ENCODE peak calls at places on chromosomes 13 and 19, in eight cellular contexts. One of them, this sample, is unnamed.

GRCh38 chr19:42095814-42096230 is 19.9 kb downstream of the ZNF574 start:
- DNase-seq in PC-9: no peak
- DNase-seq in ascending aorta: no peak
- DNase-seq in epithelial cell of prostate: no peak
- DNase-seq in cardiac muscle cell: peak; percentile 29
- DNase-seq in IMR-90: no peak
- DNase-seq in thoracic aorta: no peak
- DNase-seq in mesenchymal stem cell: no peak
- DNase-seq in this sample: no peak

GRCh38 chr19:7894612-7895309 is 6.5 kb downstream of the LRRC8E start:
- DNase-seq in epithelial cell of prostate: no peak
- DNase-seq in mesenchymal stem cell: no peak
- DNase-seq in IMR-90: no peak
- DNase-seq in ascending aorta: no peak
- DNase-seq in cardiac muscle cell: no peak
- DNase-seq in thoracic aorta: no peak
- DNase-seq in PC-9: peak; percentile 92
- DNase-seq in this sample: peak; percentile 50

GRCh38 chr13:34201050-34201913 is 383.3 kb downstream of the RFC3 start:
- DNase-seq in cardiac muscle cell: no peak
- DNase-seq in epithelial cell of prostate: no peak
- DNase-seq in ascending aorta: no peak
- DNase-seq in PC-9: no peak
- DNase-seq in IMR-90: peak; percentile 61
- DNase-seq in thoracic aorta: no peak
- DNase-seq in mesenchymal stem cell: no peak
- DNase-seq in this sample: no peak

GRCh38 chr13:107202371-107203023 is 634.6 kb upstream of the ARGLU1 start:
- DNase-seq in mesenchymal stem cell: peak; percentile 79
- DNase-seq in thoracic aorta: no peak
- DNase-seq in ascending aorta: no peak
- DNase-seq in epithelial cell of prostate: peak; percentile 12
- DNase-seq in cardiac muscle cell: no peak
- DNase-seq in IMR-90: peak; percentile 61
- DNase-seq in PC-9: no peak
- DNase-seq in this sample: peak; percentile 47

GRCh38 chr13:42569576-42570344 is 4.2 kb upstream of the TNFSF11 start:
- DNase-seq in ascending aorta: no peak
- DNase-seq in PC-9: no peak
- DNase-seq in cardiac muscle cell: no peak
- DNase-seq in epithelial cell of prostate: no peak
- DNase-seq in IMR-90: no peak
- DNase-seq in mesenchymal stem cell: no peak
- DNase-seq in thoracic aorta: no peak
- DNase-seq in this sample: no peak

GRCh38 chr13:46179576-46180368 is 2.2 kb downstream of the LCP1 start:
- DNase-seq in epithelial cell of prostate: no peak
- DNase-seq in thoracic aorta: peak; percentile 15
- DNase-seq in mesenchymal stem cell: no peak
- DNase-seq in PC-9: no peak
- DNase-seq in IMR-90: no peak
- DNase-seq in ascending aorta: no peak
- DNase-seq in cardiac muscle cell: no peak
- DNase-seq in this sample: no peak

GRCh38 chr19:38650911-38651584 is 3.6 kb downstream of the ACTN4 start:
- DNase-seq in PC-9: no peak
- DNase-seq in thoracic aorta: no peak
- DNase-seq in IMR-90: peak; percentile 60
- DNase-seq in epithelial cell of prostate: no peak
- DNase-seq in ascending aorta: no peak
- DNase-seq in cardiac muscle cell: no peak
- DNase-seq in mesenchymal stem cell: peak; percentile 61
- DNase-seq in this sample: peak; percentile 69

GRCh38 chr13:24181991-24182702 is 21.6 kb downstream of the SPATA13 start:
- DNase-seq in thoracic aorta: no peak
- DNase-seq in mesenchymal stem cell: peak; percentile 32
- DNase-seq in IMR-90: no peak
- DNase-seq in epithelial cell of prostate: no peak
- DNase-seq in ascending aorta: no peak
- DNase-seq in cardiac muscle cell: no peak
- DNase-seq in PC-9: no peak
- DNase-seq in this sample: no peak

GRCh38 chr19:39915101-39915847 is 19.2 kb downstream of the FCGBP start:
- DNase-seq in mesenchymal stem cell: no peak
- DNase-seq in cardiac muscle cell: no peak
- DNase-seq in IMR-90: no peak
- DNase-seq in epithelial cell of prostate: no peak
- DNase-seq in PC-9: no peak
- DNase-seq in thoracic aorta: no peak
- DNase-seq in ascending aorta: no peak
- DNase-seq in this sample: no peak

GRCh38 chr13:75442736-75443234 is 39.2 kb downstream of the TBC1D4 start:
- DNase-seq in mesenchymal stem cell: peak; percentile 27
- DNase-seq in ascending aorta: no peak
- DNase-seq in IMR-90: peak; percentile 13
- DNase-seq in epithelial cell of prostate: no peak
- DNase-seq in cardiac muscle cell: no peak
- DNase-seq in PC-9: no peak
- DNase-seq in thoracic aorta: no peak
- DNase-seq in this sample: no peak

GRCh38 chr13:76632388-76633044 is 253.7 kb downstream of the KCTD12 start:
- DNase-seq in ascending aorta: no peak
- DNase-seq in thoracic aorta: no peak
- DNase-seq in PC-9: no peak
- DNase-seq in mesenchymal stem cell: no peak
- DNase-seq in IMR-90: no peak
- DNase-seq in epithelial cell of prostate: no peak
- DNase-seq in cardiac muscle cell: peak; percentile 81
- DNase-seq in this sample: no peak

GRCh38 chr13:21124853-21125252 is 51.5 kb downstream of the SKA3 start:
- DNase-seq in ascending aorta: no peak
- DNase-seq in epithelial cell of prostate: peak; percentile 24
- DNase-seq in mesenchymal stem cell: peak; percentile 63
- DNase-seq in IMR-90: peak; percentile 63
- DNase-seq in PC-9: peak; percentile 79
- DNase-seq in cardiac muscle cell: peak; percentile 61
- DNase-seq in thoracic aorta: no peak
- DNase-seq in this sample: no peak

GRCh38 chr13:41159174-41159573 is 26.6 kb upstream of the KBTBD6 start:
- DNase-seq in mesenchymal stem cell: no peak
- DNase-seq in epithelial cell of prostate: no peak
- DNase-seq in PC-9: no peak
- DNase-seq in ascending aorta: no peak
- DNase-seq in IMR-90: no peak
- DNase-seq in thoracic aorta: no peak
- DNase-seq in cardiac muscle cell: no peak
- DNase-seq in this sample: no peak

GRCh38 chr19:45443462-45444317 is 20.0 kb upstream of the ERCC1 start:
- DNase-seq in cardiac muscle cell: peak; percentile 96
- DNase-seq in thoracic aorta: peak; percentile 95
- DNase-seq in IMR-90: peak; percentile 82
- DNase-seq in PC-9: peak; percentile 99
- DNase-seq in epithelial cell of prostate: peak; percentile 58
- DNase-seq in mesenchymal stem cell: peak; percentile 98
- DNase-seq in ascending aorta: peak; percentile 95
- DNase-seq in this sample: peak; percentile 97

GRCh38 chr19:6873708-6874431 is 13.5 kb upstream of the ADGRE1 start:
- DNase-seq in cardiac muscle cell: no peak
- DNase-seq in epithelial cell of prostate: no peak
- DNase-seq in PC-9: no peak
- DNase-seq in thoracic aorta: no peak
- DNase-seq in mesenchymal stem cell: no peak
- DNase-seq in IMR-90: no peak
- DNase-seq in ascending aorta: no peak
- DNase-seq in this sample: no peak

GRCh38 chr13:49952168-49952567 is 16.0 kb upstream of the SPRYD7 start:
- DNase-seq in epithelial cell of prostate: no peak
- DNase-seq in PC-9: no peak
- DNase-seq in cardiac muscle cell: no peak
- DNase-seq in mesenchymal stem cell: no peak
- DNase-seq in ascending aorta: no peak
- DNase-seq in IMR-90: no peak
- DNase-seq in thoracic aorta: no peak
- DNase-seq in this sample: no peak

GRCh38 chr13:79779761-79780160 is 298.8 kb downstream of the NDFIP2 start:
- DNase-seq in mesenchymal stem cell: peak; percentile 72
- DNase-seq in PC-9: no peak
- DNase-seq in thoracic aorta: no peak
- DNase-seq in cardiac muscle cell: no peak
- DNase-seq in ascending aorta: no peak
- DNase-seq in epithelial cell of prostate: peak; percentile 39
- DNase-seq in IMR-90: peak; percentile 51
- DNase-seq in this sample: peak; percentile 35

GRCh38 chr13:105441406-105441805 is 1094.1 kb downstream of the EFNB2 start:
- DNase-seq in epithelial cell of prostate: peak; percentile 33
- DNase-seq in ascending aorta: no peak
- DNase-seq in thoracic aorta: no peak
- DNase-seq in mesenchymal stem cell: peak; percentile 16
- DNase-seq in IMR-90: no peak
- DNase-seq in PC-9: no peak
- DNase-seq in cardiac muscle cell: no peak
- DNase-seq in this sample: no peak

GRCh38 chr13:104256701-104257100 is 1190.5 kb upstream of the SLC10A2 start:
- DNase-seq in epithelial cell of prostate: no peak
- DNase-seq in ascending aorta: no peak
- DNase-seq in cardiac muscle cell: no peak
- DNase-seq in thoracic aorta: no peak
- DNase-seq in mesenchymal stem cell: no peak
- DNase-seq in IMR-90: no peak
- DNase-seq in PC-9: no peak
- DNase-seq in this sample: no peak

GRCh38 chr13:30037306-30037705 is 186.9 kb upstream of the UBL3 start:
- DNase-seq in ascending aorta: no peak
- DNase-seq in IMR-90: no peak
- DNase-seq in mesenchymal stem cell: no peak
- DNase-seq in epithelial cell of prostate: no peak
- DNase-seq in cardiac muscle cell: peak; percentile 32
- DNase-seq in thoracic aorta: no peak
- DNase-seq in PC-9: no peak
- DNase-seq in this sample: no peak

GRCh38 chr13:21625366-21625765 is 21.4 kb upstream of the MICU2 start:
- DNase-seq in mesenchymal stem cell: peak; percentile 23
- DNase-seq in PC-9: no peak
- DNase-seq in thoracic aorta: no peak
- DNase-seq in IMR-90: peak; percentile 52
- DNase-seq in cardiac muscle cell: no peak
- DNase-seq in ascending aorta: no peak
- DNase-seq in epithelial cell of prostate: no peak
- DNase-seq in this sample: peak; percentile 55

GRCh38 chr19:51571599-51571998 is 516 bp downstream of the ZNF175 start:
- DNase-seq in thoracic aorta: no peak
- DNase-seq in IMR-90: peak; percentile 12
- DNase-seq in cardiac muscle cell: no peak
- DNase-seq in PC-9: no peak
- DNase-seq in ascending aorta: no peak
- DNase-seq in mesenchymal stem cell: peak; percentile 29
- DNase-seq in epithelial cell of prostate: no peak
- DNase-seq in this sample: peak; percentile 5

GRCh38 chr19:27794444-27795042 is 1418.4 kb downstream of the UQCRFS1 start:
- DNase-seq in ascending aorta: no peak
- DNase-seq in cardiac muscle cell: peak; percentile 65
- DNase-seq in IMR-90: peak; percentile 47
- DNase-seq in thoracic aorta: no peak
- DNase-seq in epithelial cell of prostate: no peak
- DNase-seq in PC-9: peak; percentile 11
- DNase-seq in mesenchymal stem cell: peak; percentile 61
- DNase-seq in this sample: no peak

GRCh38 chr19:43662487-43662886 is 7.5 kb downstream of the PLAUR start:
- DNase-seq in thoracic aorta: no peak
- DNase-seq in PC-9: no peak
- DNase-seq in epithelial cell of prostate: no peak
- DNase-seq in ascending aorta: no peak
- DNase-seq in cardiac muscle cell: peak; percentile 44
- DNase-seq in mesenchymal stem cell: peak; percentile 34
- DNase-seq in IMR-90: no peak
- DNase-seq in this sample: no peak

GRCh38 chr19:1167687-1168561 is 6.1 kb downstream of the SBNO2 start:
- DNase-seq in PC-9: peak; percentile 82
- DNase-seq in mesenchymal stem cell: no peak
- DNase-seq in IMR-90: no peak
- DNase-seq in thoracic aorta: no peak
- DNase-seq in cardiac muscle cell: no peak
- DNase-seq in ascending aorta: no peak
- DNase-seq in epithelial cell of prostate: no peak
- DNase-seq in this sample: no peak
- H3K27ac ChIP-seq in PC-9: peak overlapping the region; percentile 84
- H3K27ac ChIP-seq in mesenchymal stem cell: no peak overlapping the region
- H3K27ac ChIP-seq in IMR-90: peak overlapping the region; percentile 90
- H3K27ac ChIP-seq in thoracic aorta: no peak overlapping the region
- H3K27ac ChIP-seq in cardiac muscle cell: no peak overlapping the region
- H3K27ac ChIP-seq in ascending aorta: peak overlapping the region; percentile 9
- H3K27ac ChIP-seq in epithelial cell of prostate: peak overlapping the region; percentile 77
- H3K27ac ChIP-seq in this sample: peak overlapping the region; percentile 100

DNA sequence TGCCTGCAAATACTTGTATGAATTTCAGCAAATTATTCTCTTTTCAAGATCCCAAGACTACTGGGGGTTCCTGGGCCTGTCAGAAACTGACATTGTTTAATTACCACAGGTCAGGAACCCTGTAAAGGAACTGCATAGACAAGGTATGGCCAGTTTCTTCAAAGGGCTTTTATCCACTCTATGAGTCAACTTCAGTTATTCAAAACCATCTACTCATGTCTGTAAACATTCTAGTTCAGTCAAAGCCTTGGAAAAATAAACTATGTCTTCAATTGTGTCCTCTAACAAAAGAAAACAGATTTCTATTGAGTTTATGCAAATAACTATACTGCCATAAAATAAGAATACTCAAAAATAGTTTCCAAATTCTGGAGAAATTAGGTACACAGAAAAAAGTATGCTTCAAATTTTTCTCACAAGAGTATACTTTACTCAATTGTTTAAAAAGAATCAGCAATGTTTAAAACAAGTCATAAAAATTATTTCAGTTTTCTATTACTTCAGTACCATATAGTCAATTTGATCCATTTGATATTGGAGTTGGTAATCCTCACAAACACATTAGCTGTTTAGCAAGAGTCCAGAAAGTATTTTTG is 486.4 kb upstream of the PCDH20 start:
- DNase-seq in cardiac muscle cell: no peak
- DNase-seq in ascending aorta: no peak
- DNase-seq in PC-9: no peak
- DNase-seq in IMR-90: no peak
- DNase-seq in epithelial cell of prostate: no peak
- DNase-seq in thoracic aorta: no peak
- DNase-seq in mesenchymal stem cell: no peak
- DNase-seq in this sample: no peak
- H3K27ac ChIP-seq in cardiac muscle cell: no peak overlapping the region
- H3K27ac ChIP-seq in ascending aorta: no peak overlapping the region
- H3K27ac ChIP-seq in PC-9: no peak overlapping the region
- H3K27ac ChIP-seq in IMR-90: no peak overlapping the region
- H3K27ac ChIP-seq in epithelial cell of prostate: no peak overlapping the region
- H3K27ac ChIP-seq in thoracic aorta: no peak overlapping the region
- H3K27ac ChIP-seq in mesenchymal stem cell: no peak overlapping the region
- H3K27ac ChIP-seq in this sample: no peak overlapping the region

GRCh38 chr19:3725640-3726310 is 17.6 kb downstream of the TJP3 start:
- DNase-seq in thoracic aorta: no peak
- DNase-seq in PC-9: peak; percentile 77
- DNase-seq in epithelial cell of prostate: no peak
- DNase-seq in IMR-90: no peak
- DNase-seq in cardiac muscle cell: peak; percentile 25
- DNase-seq in ascending aorta: no peak
- DNase-seq in mesenchymal stem cell: peak; percentile 11
- DNase-seq in this sample: no peak
- H3K27ac ChIP-seq in thoracic aorta: no peak overlapping the region
- H3K27ac ChIP-seq in PC-9: no peak overlapping the region
- H3K27ac ChIP-seq in epithelial cell of prostate: no peak overlapping the region
- H3K27ac ChIP-seq in IMR-90: no peak overlapping the region
- H3K27ac ChIP-seq in cardiac muscle cell: no peak overlapping the region
- H3K27ac ChIP-seq in ascending aorta: no peak overlapping the region
- H3K27ac ChIP-seq in mesenchymal stem cell: no peak overlapping the region
- H3K27ac ChIP-seq in this sample: no peak overlapping the region

GRCh38 chr19:16588089-16588823 is 16.0 kb upstream of the SLC35E1 start:
- DNase-seq in ascending aorta: no peak
- DNase-seq in IMR-90: peak; percentile 19
- DNase-seq in cardiac muscle cell: peak; percentile 55
- DNase-seq in mesenchymal stem cell: no peak
- DNase-seq in epithelial cell of prostate: no peak
- DNase-seq in PC-9: no peak
- DNase-seq in thoracic aorta: no peak
- DNase-seq in this sample: no peak
- H3K27ac ChIP-seq in ascending aorta: peak overlapping the region; percentile 37
- H3K27ac ChIP-seq in IMR-90: no peak overlapping the region
- H3K27ac ChIP-seq in cardiac muscle cell: peak overlapping the region; percentile 79
- H3K27ac ChIP-seq in mesenchymal stem cell: no peak overlapping the region
- H3K27ac ChIP-seq in epithelial cell of prostate: peak overlapping the region; percentile 45
- H3K27ac ChIP-seq in PC-9: no peak overlapping the region
- H3K27ac ChIP-seq in thoracic aorta: peak overlapping the region; percentile 10
- H3K27ac ChIP-seq in this sample: peak overlapping the region; percentile 78